ENCODE peak calls at places on chromosomes 3 and 15, in nine cellular contexts. One of them, this sample, is unnamed.

GRCh38 chr15:85689729-85690128 is 105.0 kb downstream of the KLHL25 start:
- DNase-seq in A549: no peak
- DNase-seq in lower lobe of right lung: peak
- DNase-seq in right lobe of liver: no peak
- DNase-seq in cardiac muscle cell: no peak
- DNase-seq in Panc1: no peak
- DNase-seq in ovary: peak
- DNase-seq in tibial artery: no peak
- DNase-seq in mammary epithelial cell: no peak
- DNase-seq in this sample: peak

GRCh38 chr3:42421818-42422796 is 11.7 kb upstream of the LYZL4 start:
- DNase-seq in A549: no peak
- DNase-seq in lower lobe of right lung: no peak
- DNase-seq in right lobe of liver: no peak
- DNase-seq in cardiac muscle cell: no peak
- DNase-seq in Panc1: no peak
- DNase-seq in ovary: no peak
- DNase-seq in tibial artery: no peak
- DNase-seq in mammary epithelial cell: no peak
- DNase-seq in this sample: peak

GRCh38 chr3:46693038-46693896 is at the start of gene ALS2CL:
- DNase-seq in A549: peak
- DNase-seq in lower lobe of right lung: peak
- DNase-seq in right lobe of liver: peak
- DNase-seq in cardiac muscle cell: peak
- DNase-seq in Panc1: no peak
- DNase-seq in ovary: peak
- DNase-seq in tibial artery: peak
- DNase-seq in mammary epithelial cell: peak
- DNase-seq in this sample: peak

GRCh38 chr15:51708013-51708412 is 26.7 kb downstream of the SCG3 start:
- DNase-seq in A549: no peak
- DNase-seq in lower lobe of right lung: no peak
- DNase-seq in right lobe of liver: no peak
- DNase-seq in cardiac muscle cell: no peak
- DNase-seq in Panc1: no peak
- DNase-seq in ovary: no peak
- DNase-seq in tibial artery: no peak
- DNase-seq in mammary epithelial cell: no peak
- DNase-seq in this sample: no peak

GRCh38 chr3:112302881-112303761 is 9.1 kb upstream of the SLC9C1 start:
- DNase-seq in A549: no peak
- DNase-seq in lower lobe of right lung: no peak
- DNase-seq in right lobe of liver: no peak
- DNase-seq in cardiac muscle cell: peak
- DNase-seq in Panc1: no peak
- DNase-seq in ovary: no peak
- DNase-seq in tibial artery: no peak
- DNase-seq in mammary epithelial cell: no peak
- DNase-seq in this sample: no peak

GRCh38 chr15:96270581-96271172 is 59.8 kb upstream of the NR2F2 start:
- DNase-seq in A549: no peak
- DNase-seq in lower lobe of right lung: no peak
- DNase-seq in right lobe of liver: peak
- DNase-seq in cardiac muscle cell: no peak
- DNase-seq in Panc1: no peak
- DNase-seq in ovary: no peak
- DNase-seq in tibial artery: no peak
- DNase-seq in mammary epithelial cell: peak
- DNase-seq in this sample: no peak

GRCh38 chr3:10945683-10946287 is 46.8 kb upstream of the SLC6A1 start:
- DNase-seq in A549: peak
- DNase-seq in lower lobe of right lung: peak
- DNase-seq in right lobe of liver: peak
- DNase-seq in cardiac muscle cell: peak
- DNase-seq in Panc1: no peak
- DNase-seq in ovary: peak
- DNase-seq in tibial artery: no peak
- DNase-seq in mammary epithelial cell: peak
- DNase-seq in this sample: peak

GRCh38 chr15:38117781-38118180 is 134.9 kb upstream of the SPRED1 start:
- DNase-seq in A549: no peak
- DNase-seq in lower lobe of right lung: no peak
- DNase-seq in right lobe of liver: no peak
- DNase-seq in cardiac muscle cell: no peak
- DNase-seq in Panc1: no peak
- DNase-seq in ovary: no peak
- DNase-seq in tibial artery: no peak
- DNase-seq in mammary epithelial cell: no peak
- DNase-seq in this sample: no peak

GRCh38 chr15:67796728-67797127 is 28.6 kb upstream of the SKOR1 start:
- DNase-seq in A549: no peak
- DNase-seq in lower lobe of right lung: no peak
- DNase-seq in right lobe of liver: no peak
- DNase-seq in cardiac muscle cell: no peak
- DNase-seq in Panc1: no peak
- DNase-seq in ovary: no peak
- DNase-seq in tibial artery: no peak
- DNase-seq in mammary epithelial cell: no peak
- DNase-seq in this sample: no peak

GRCh38 chr3:196141866-196142673 is 60.2 kb upstream of the TFRC start:
- DNase-seq in A549: no peak
- DNase-seq in lower lobe of right lung: peak
- DNase-seq in right lobe of liver: peak
- DNase-seq in cardiac muscle cell: no peak
- DNase-seq in Panc1: no peak
- DNase-seq in ovary: no peak
- DNase-seq in tibial artery: no peak
- DNase-seq in mammary epithelial cell: peak
- DNase-seq in this sample: no peak

GRCh38 chr3:152638707-152639450 is 196.1 kb upstream of the P2RY1 start:
- DNase-seq in A549: no peak
- DNase-seq in lower lobe of right lung: no peak
- DNase-seq in right lobe of liver: no peak
- DNase-seq in cardiac muscle cell: no peak
- DNase-seq in Panc1: no peak
- DNase-seq in ovary: peak
- DNase-seq in tibial artery: no peak
- DNase-seq in mammary epithelial cell: peak
- DNase-seq in this sample: no peak

GRCh38 chr3:150761831-150762661 is 923 bp downstream of the SIAH2 start:
- DNase-seq in A549: peak
- DNase-seq in lower lobe of right lung: peak
- DNase-seq in right lobe of liver: peak
- DNase-seq in cardiac muscle cell: peak
- DNase-seq in Panc1: no peak
- DNase-seq in ovary: peak
- DNase-seq in tibial artery: peak
- DNase-seq in mammary epithelial cell: peak
- DNase-seq in this sample: peak
- H3K27ac ChIP-seq in A549: peak
- H3K27ac ChIP-seq in lower lobe of right lung: peak
- H3K27ac ChIP-seq in right lobe of liver: peak
- H3K27ac ChIP-seq in cardiac muscle cell: peak
- H3K27ac ChIP-seq in Panc1: peak
- H3K27ac ChIP-seq in ovary: peak
- H3K27ac ChIP-seq in tibial artery: peak
- H3K27ac ChIP-seq in mammary epithelial cell: peak
- H3K27ac ChIP-seq in this sample: peak

GRCh38 chr3:16174389-16174788 is at the start of gene GALNT15:
- DNase-seq in A549: no peak
- DNase-seq in lower lobe of right lung: peak
- DNase-seq in right lobe of liver: peak
- DNase-seq in cardiac muscle cell: peak
- DNase-seq in Panc1: no peak
- DNase-seq in ovary: peak
- DNase-seq in tibial artery: peak
- DNase-seq in mammary epithelial cell: peak
- DNase-seq in this sample: peak

GRCh38 chr3:16174976-16175901 is 759 bp downstream of the GALNT15 start:
- DNase-seq in A549: no peak
- DNase-seq in lower lobe of right lung: no peak
- DNase-seq in right lobe of liver: no peak
- DNase-seq in cardiac muscle cell: no peak
- DNase-seq in Panc1: no peak
- DNase-seq in ovary: no peak
- DNase-seq in tibial artery: no peak
- DNase-seq in mammary epithelial cell: no peak
- DNase-seq in this sample: no peak

GRCh38 chr3:16176391-16177030 is 2.0 kb downstream of the GALNT15 start:
- DNase-seq in A549: no peak
- DNase-seq in lower lobe of right lung: no peak
- DNase-seq in right lobe of liver: no peak
- DNase-seq in cardiac muscle cell: no peak
- DNase-seq in Panc1: no peak
- DNase-seq in ovary: no peak
- DNase-seq in tibial artery: no peak
- DNase-seq in mammary epithelial cell: no peak
- DNase-seq in this sample: no peak

GRCh38 chr3:16171825-16172224 is 2.7 kb upstream of the GALNT15 start:
- DNase-seq in A549: no peak
- DNase-seq in lower lobe of right lung: no peak
- DNase-seq in right lobe of liver: peak
- DNase-seq in cardiac muscle cell: no peak
- DNase-seq in Panc1: no peak
- DNase-seq in ovary: no peak
- DNase-seq in tibial artery: no peak
- DNase-seq in mammary epithelial cell: no peak
- DNase-seq in this sample: no peak

DNA sequence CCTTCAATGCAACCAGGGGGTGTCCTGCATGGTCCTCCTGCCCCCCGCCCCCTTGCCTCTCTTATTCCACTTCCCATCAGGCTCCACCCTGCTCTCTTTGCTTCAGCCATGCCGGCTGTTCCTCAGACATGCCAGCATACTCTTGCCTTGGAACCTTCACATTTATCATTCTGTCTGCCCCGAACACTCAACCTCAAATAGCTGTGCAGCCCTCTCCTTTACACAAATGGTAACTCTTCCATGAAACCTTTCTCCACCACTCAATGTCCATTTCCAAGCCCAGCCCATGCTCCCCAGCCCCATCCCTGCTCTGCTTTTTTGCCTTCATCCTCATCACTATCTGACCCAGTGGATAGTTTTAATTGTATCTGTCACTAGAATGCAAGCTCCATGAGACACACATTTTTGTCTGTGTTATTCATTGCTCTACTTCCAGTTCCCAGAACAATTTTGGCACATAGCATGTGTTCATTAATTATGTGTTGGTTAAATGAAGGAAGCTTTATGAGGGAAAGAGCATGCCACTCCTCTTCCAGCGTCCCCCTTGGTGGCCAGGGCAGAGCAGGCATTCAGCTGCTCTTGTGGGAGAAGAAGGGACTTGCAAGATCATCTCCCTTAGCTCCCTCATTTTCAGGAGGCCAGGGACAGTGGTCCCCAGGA is 654 bp upstream of the GALNT15 start:
- DNase-seq in A549: no peak
- DNase-seq in lower lobe of right lung: no peak
- DNase-seq in right lobe of liver: no peak
- DNase-seq in cardiac muscle cell: no peak
- DNase-seq in Panc1: no peak
- DNase-seq in ovary: no peak
- DNase-seq in tibial artery: no peak
- DNase-seq in mammary epithelial cell: no peak
- DNase-seq in this sample: no peak
- H3K4me3 ChIP-seq in A549: no peak
- H3K4me3 ChIP-seq in lower lobe of right lung: peak
- H3K4me3 ChIP-seq in right lobe of liver: no peak
- H3K4me3 ChIP-seq in cardiac muscle cell: no peak
- H3K4me3 ChIP-seq in Panc1: no peak
- H3K4me3 ChIP-seq in ovary: peak
- H3K4me3 ChIP-seq in tibial artery: peak
- H3K4me3 ChIP-seq in mammary epithelial cell: no peak
- H3K4me3 ChIP-seq in this sample: no peak

DNA sequence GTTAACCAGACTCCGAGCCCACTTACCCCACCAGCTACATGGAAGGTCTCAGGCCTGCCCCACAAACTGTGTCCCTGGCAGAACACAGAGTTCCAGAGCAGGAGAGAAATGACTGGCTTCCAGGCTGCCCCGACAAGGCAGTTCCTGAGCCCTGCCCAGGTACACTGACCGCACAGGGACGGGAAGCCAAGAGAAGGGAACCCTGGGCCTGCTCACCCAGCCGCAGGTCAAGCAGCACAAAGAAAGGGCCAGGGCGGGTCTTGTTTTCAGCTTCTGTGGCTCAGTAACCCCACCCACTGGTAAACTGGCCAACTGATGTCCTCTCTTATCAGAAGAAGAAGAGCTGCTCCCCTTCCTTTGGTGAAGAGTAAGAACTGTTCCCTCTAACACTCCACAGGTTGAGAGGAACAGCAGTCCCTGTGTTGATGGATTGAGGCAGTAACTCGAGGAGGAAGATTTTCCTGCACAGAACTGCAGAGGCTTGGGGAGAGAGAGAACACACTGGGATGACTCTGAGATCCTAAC is 68.4 kb downstream of the CRTC3 start:
- DNase-seq in A549: no peak
- DNase-seq in lower lobe of right lung: peak
- DNase-seq in right lobe of liver: peak
- DNase-seq in cardiac muscle cell: no peak
- DNase-seq in Panc1: no peak
- DNase-seq in ovary: peak
- DNase-seq in tibial artery: peak
- DNase-seq in mammary epithelial cell: no peak
- DNase-seq in this sample: peak
- TF ChIP-seq CTCF in A549: peak
- TF ChIP-seq CTCF in lower lobe of right lung: peak
- TF ChIP-seq CTCF in right lobe of liver: peak
- TF ChIP-seq CTCF in cardiac muscle cell: no peak
- TF ChIP-seq CTCF in Panc1: no peak
- TF ChIP-seq CTCF in ovary: no peak
- TF ChIP-seq CTCF in tibial artery: no peak
- TF ChIP-seq CTCF in mammary epithelial cell: no peak
- TF ChIP-seq CTCF in this sample: peak

GRCh38 chr15:41915203-41915994 is 21.5 kb upstream of the SPTBN5 start:
- DNase-seq in A549: no peak
- DNase-seq in lower lobe of right lung: no peak
- DNase-seq in right lobe of liver: no peak
- DNase-seq in cardiac muscle cell: no peak
- DNase-seq in Panc1: no peak
- DNase-seq in ovary: no peak
- DNase-seq in tibial artery: peak
- DNase-seq in mammary epithelial cell: no peak
- DNase-seq in this sample: no peak

GRCh38 chr15:41914406-41914805 is 20.6 kb upstream of the SPTBN5 start:
- DNase-seq in A549: no peak
- DNase-seq in lower lobe of right lung: no peak
- DNase-seq in right lobe of liver: no peak
- DNase-seq in cardiac muscle cell: peak
- DNase-seq in Panc1: no peak
- DNase-seq in ovary: no peak
- DNase-seq in tibial artery: peak
- DNase-seq in mammary epithelial cell: no peak
- DNase-seq in this sample: no peak

GRCh38 chr15:41908681-41909461 is 15.0 kb upstream of the SPTBN5 start:
- DNase-seq in A549: no peak
- DNase-seq in lower lobe of right lung: no peak
- DNase-seq in right lobe of liver: no peak
- DNase-seq in cardiac muscle cell: peak
- DNase-seq in Panc1: no peak
- DNase-seq in ovary: no peak
- DNase-seq in tibial artery: no peak
- DNase-seq in mammary epithelial cell: no peak
- DNase-seq in this sample: no peak

GRCh38 chr15:41913251-41913650 is 19.4 kb upstream of the SPTBN5 start:
- DNase-seq in A549: no peak
- DNase-seq in lower lobe of right lung: no peak
- DNase-seq in right lobe of liver: no peak
- DNase-seq in cardiac muscle cell: no peak
- DNase-seq in Panc1: no peak
- DNase-seq in ovary: no peak
- DNase-seq in tibial artery: no peak
- DNase-seq in mammary epithelial cell: no peak
- DNase-seq in this sample: no peak

GRCh38 chr15:41911691-41912345 is 18.0 kb upstream of the SPTBN5 start:
- DNase-seq in A549: no peak
- DNase-seq in lower lobe of right lung: no peak
- DNase-seq in right lobe of liver: no peak
- DNase-seq in cardiac muscle cell: no peak
- DNase-seq in Panc1: no peak
- DNase-seq in ovary: no peak
- DNase-seq in tibial artery: no peak
- DNase-seq in mammary epithelial cell: no peak
- DNase-seq in this sample: no peak
- H3K27ac ChIP-seq in A549: no peak
- H3K27ac ChIP-seq in lower lobe of right lung: no peak
- H3K27ac ChIP-seq in right lobe of liver: no peak
- H3K27ac ChIP-seq in cardiac muscle cell: peak
- H3K27ac ChIP-seq in Panc1: no peak
- H3K27ac ChIP-seq in ovary: no peak
- H3K27ac ChIP-seq in tibial artery: no peak
- H3K27ac ChIP-seq in mammary epithelial cell: no peak
- H3K27ac ChIP-seq in this sample: no peak

This sample was measured in Peyer's patch.